ENCODE peak calls at places on chromosomes 1 and 21, in four cellular contexts. D, T, U and P are unnamed samples.

GRCh38 chr1:212721388-212722247 is 22.0 kb upstream of the BATF3 start:
- DNase-seq in U (peak), D (no peak), T (no peak), P (no peak)

GRCh38 chr1:179031855-179032513 is 6.3 kb downstream of the FAM20B start:
- DNase-seq in D (no peak), U (peak), T (no peak), P (no peak)

GRCh38 chr21:39845581-39846130 is 21.6 kb upstream of the PCP4 start:
- DNase-seq in D (no peak), T (no peak), U (no peak), P (no peak)

GRCh38 chr1:222546548-222547259 is 1.2 kb downstream of the HHIPL2 start:
- DNase-seq in U (peak), D (no peak), T (no peak), P (no peak)

GRCh38 chr1:91900538-91900937 is 14.6 kb upstream of the TGFBR3 start:
- DNase-seq in D (no peak), T (no peak), U (peak), P (no peak)

GRCh38 chr1:84998642-84999280 is 1.8 kb upstream of the MCOLN2 start:
- DNase-seq in T (no peak), U (no peak), D (no peak), P (no peak)

GRCh38 chr1:186210258-186210657 is 164.8 kb downstream of the TPR start:
- DNase-seq in T (no peak), D (no peak), U (no peak), P (no peak)

GRCh38 chr1:93874025-93874651 is 4.9 kb downstream of the DNTTIP2 start:
- DNase-seq in U (peak), D (no peak), T (no peak), P (peak)

GRCh38 chr21:42193131-42193671 is 25.7 kb upstream of the ABCG1 start:
- DNase-seq in T (no peak), D (no peak), U (no peak), P (no peak)

GRCh38 chr1:176855434-176855745 is 309.1 kb downstream of the ASTN1 start:
- DNase-seq in U (no peak), T (no peak), D (no peak), P (no peak)

GRCh38 chr1:206843626-206844025 is 21.8 kb upstream of the IL20 start:
- DNase-seq in T (no peak), U (no peak), D (no peak), P (no peak)

GRCh38 chr1:238119060-238119459 is 228.3 kb upstream of the ZP4 start:
- DNase-seq in T (no peak), U (no peak), D (no peak), P (no peak)

GRCh38 chr21:14306143-14306907 is 76.6 kb downstream of the HSPA13 start:
- DNase-seq in D (peak), T (no peak), U (no peak), P (no peak)

GRCh38 chr1:51784997-51785421 is 93.5 kb downstream of the NRDC start:
- DNase-seq in T (no peak), U (no peak), D (no peak), P (no peak)

GRCh38 chr1:77900687-77901293 is 12.4 kb downstream of the NEXN start:
- DNase-seq in T (no peak), D (peak), U (peak), P (no peak)

GRCh38 chr1:145997156-145998023 is 1.0 kb upstream of the TXNIP start:
- DNase-seq in U (no peak), D (no peak), T (peak), P (peak)

GRCh38 chr1:156845055-156845952 is 13.6 kb downstream of the INSRR start:
- DNase-seq in D (no peak), T (no peak), U (no peak), P (no peak)

GRCh38 chr1:20552728-20553571 is 577 bp downstream of the FAM43B start:
- DNase-seq in U (no peak), D (peak), T (no peak), P (no peak)